ENCODE peak calls at places on chromosomes 16 and 17, in seven cellular contexts. V, N, U, E, M, D and I are unnamed samples.

GRCh38 chr16:86986136-86986535 is 331.1 kb downstream of the C16orf95 start:
- DNase-seq in N (no peak), D (no peak), V (no peak), E (no peak), U (no peak), M (no peak), I (no peak)

GRCh38 chr17:32899240-32900013 is 22.5 kb upstream of the MYO1D start:
- DNase-seq in V (no peak), D (no peak), E (no peak), N (no peak), M (no peak), U (no peak), I (no peak)

GRCh38 chr16:28192811-28193529 is 18.8 kb downstream of the XPO6 start:
- DNase-seq in U (no peak), V (peak), E (no peak), D (no peak), M (peak), N (peak), I (no peak)

GRCh38 chr17:29613371-29613837 is 9.3 kb downstream of the CORO6 start:
- DNase-seq in E (peak), V (peak), N (peak), M (peak), U (no peak), D (peak), I (peak)

GRCh38 chr17:36188891-36189306 is 7.7 kb downstream of the CCL3L1 start:
- DNase-seq in M (no peak), N (no peak), E (no peak), D (peak), V (peak), U (no peak), I (no peak)

GRCh38 chr17:82188001-82188961 is 24.4 kb downstream of the CCDC57 start:
- DNase-seq in U (no peak), E (no peak), N (no peak), D (no peak), V (no peak), M (no peak), I (no peak)

GRCh38 chr17:75738218-75738802 is 17.1 kb downstream of the ITGB4 start:
- DNase-seq in D (no peak), M (no peak), V (peak), N (no peak), U (no peak), E (no peak), I (no peak)

GRCh38 chr16:24917236-24917635 is 71.5 kb downstream of the SLC5A11 start:
- DNase-seq in V (no peak), U (no peak), N (no peak), M (no peak), E (no peak), D (no peak), I (no peak)

GRCh38 chr17:79714746-79715145 is 16.0 kb upstream of the ENPP7 start:
- DNase-seq in N (no peak), M (no peak), D (no peak), U (no peak), V (no peak), E (no peak), I (no peak)

GRCh38 chr16:55501549-55502322 is 7.1 kb upstream of the LPCAT2 start:
- DNase-seq in N (no peak), D (no peak), V (no peak), U (no peak), E (no peak), M (no peak), I (no peak)

GRCh38 chr17:49638818-49639217 is 39.1 kb downstream of the SPOP start:
- DNase-seq in U (no peak), N (no peak), V (no peak), D (no peak), M (no peak), E (no peak), I (peak)

GRCh38 chr17:48998557-48999440 is 1.6 kb downstream of the IGF2BP1 start:
- DNase-seq in N (no peak), V (no peak), M (no peak), D (no peak), U (no peak), E (no peak), I (no peak)

GRCh38 chr16:2584742-2585650 is 47.2 kb downstream of the PDPK1 start:
- DNase-seq in V (no peak), U (no peak), E (peak), M (no peak), N (peak), D (peak), I (no peak)

GRCh38 chr16:57815987-57816745 is 13.9 kb upstream of the KIFC3 start:
- DNase-seq in D (peak), E (peak), M (peak), N (peak), U (peak), V (peak), I (peak)

GRCh38 chr16:64589836-64590235 is 532.0 kb downstream of the CDH11 start:
- DNase-seq in U (peak), V (no peak), M (no peak), D (no peak), E (no peak), N (no peak), I (peak)

GRCh38 chr16:5422047-5422446 is 324.5 kb upstream of the EEF2KMT start:
- DNase-seq in D (no peak), U (no peak), E (no peak), M (no peak), N (no peak), V (no peak), I (no peak)

GRCh38 chr16:31052131-31052530 is 18.8 kb downstream of the STX4 start:
- DNase-seq in D (no peak), V (no peak), N (no peak), M (no peak), E (no peak), U (peak), I (peak)

GRCh38 chr17:55274371-55275255 is 9.9 kb downstream of the HLF start:
- DNase-seq in U (no peak), D (no peak), E (no peak), N (no peak), M (no peak), V (no peak), I (no peak)

GRCh38 chr16:15777533-15778203 is 79.2 kb downstream of the MYH11 start:
- DNase-seq in M (no peak), N (no peak), D (no peak), V (peak), U (peak), E (no peak), I (peak)

GRCh38 chr17:62923515-62924150 is 42.4 kb upstream of the TANC2 start:
- DNase-seq in V (no peak), N (no peak), E (no peak), M (no peak), U (no peak), D (no peak), I (no peak)

GRCh38 chr17:50498021-50498874 is 10.0 kb upstream of the MYCBPAP start:
- DNase-seq in U (peak), M (no peak), V (no peak), E (no peak), N (no peak), D (no peak), I (peak)

GRCh38 chr17:42536372-42537155 is 523 bp downstream of the NAGLU start:
- DNase-seq in U (peak), D (peak), V (peak), E (peak), N (peak), M (peak), I (peak)

GRCh38 chr17:39147221-39148185 is 3.9 kb downstream of the PLXDC1 start:
- DNase-seq in M (no peak), N (no peak), V (no peak), E (no peak), U (no peak), D (no peak), I (no peak)